ENCODE peak calls at places on chromosomes 4 and X, in nine cellular contexts. One of them, this sample, is unnamed. For H3K9me3, the result is how much of the 10 kb centered on the place peaks cover.

GRCh38 chrX:21612154-21612553 is 46.0 kb downstream of the KLHL34 start:
- DNase-seq in keratinocyte: no peak
- DNase-seq in MG63: no peak
- DNase-seq in CD4-positive, alpha-beta T cell: no peak
- DNase-seq in upper lobe of right lung: no peak
- DNase-seq in CD4-positive, CD25-positive, alpha-beta regulatory T cell: no peak
- DNase-seq in tibial nerve: no peak
- DNase-seq in naive thymus-derived CD4-positive, alpha-beta T cell: no peak
- DNase-seq in right lobe of liver: no peak
- DNase-seq in this sample: no peak

GRCh38 chrX:106168107-106168506 is at the start of gene PWWP3B:
- DNase-seq in keratinocyte: no peak
- DNase-seq in MG63: no peak
- DNase-seq in CD4-positive, alpha-beta T cell: no peak
- DNase-seq in upper lobe of right lung: peak
- DNase-seq in CD4-positive, CD25-positive, alpha-beta regulatory T cell: no peak
- DNase-seq in tibial nerve: peak
- DNase-seq in naive thymus-derived CD4-positive, alpha-beta T cell: no peak
- DNase-seq in right lobe of liver: peak
- DNase-seq in this sample: no peak

GRCh38 chr4:8538703-8539567 is 41.3 kb upstream of the GPR78 start:
- DNase-seq in keratinocyte: peak
- DNase-seq in MG63: peak
- DNase-seq in CD4-positive, alpha-beta T cell: no peak
- DNase-seq in upper lobe of right lung: peak
- DNase-seq in CD4-positive, CD25-positive, alpha-beta regulatory T cell: no peak
- DNase-seq in tibial nerve: no peak
- DNase-seq in naive thymus-derived CD4-positive, alpha-beta T cell: no peak
- DNase-seq in right lobe of liver: peak
- DNase-seq in this sample: no peak

GRCh38 chr4:123577507-123577906 is 180.9 kb downstream of the SPRY1 start:
- DNase-seq in keratinocyte: no peak
- DNase-seq in MG63: no peak
- DNase-seq in CD4-positive, alpha-beta T cell: no peak
- DNase-seq in upper lobe of right lung: no peak
- DNase-seq in CD4-positive, CD25-positive, alpha-beta regulatory T cell: no peak
- DNase-seq in tibial nerve: no peak
- DNase-seq in naive thymus-derived CD4-positive, alpha-beta T cell: no peak
- DNase-seq in right lobe of liver: no peak
- DNase-seq in this sample: no peak

GRCh38 chr4:40721730-40722171 is 28.0 kb upstream of the NSUN7 start:
- DNase-seq in keratinocyte: no peak
- DNase-seq in MG63: no peak
- DNase-seq in CD4-positive, alpha-beta T cell: no peak
- DNase-seq in upper lobe of right lung: no peak
- DNase-seq in CD4-positive, CD25-positive, alpha-beta regulatory T cell: no peak
- DNase-seq in tibial nerve: no peak
- DNase-seq in naive thymus-derived CD4-positive, alpha-beta T cell: no peak
- DNase-seq in right lobe of liver: no peak
- DNase-seq in this sample: no peak

GRCh38 chr4:54657556-54658313 is at the start of gene KIT:
- DNase-seq in keratinocyte: no peak
- DNase-seq in MG63: peak
- DNase-seq in CD4-positive, alpha-beta T cell: peak
- DNase-seq in upper lobe of right lung: peak
- DNase-seq in CD4-positive, CD25-positive, alpha-beta regulatory T cell: no peak
- DNase-seq in tibial nerve: no peak
- DNase-seq in naive thymus-derived CD4-positive, alpha-beta T cell: no peak
- DNase-seq in right lobe of liver: peak
- DNase-seq in this sample: no peak

GRCh38 chrX:66638591-66639500 is at the start of gene EDA2R:
- DNase-seq in keratinocyte: peak
- DNase-seq in MG63: peak
- DNase-seq in CD4-positive, alpha-beta T cell: peak
- DNase-seq in upper lobe of right lung: no peak
- DNase-seq in CD4-positive, CD25-positive, alpha-beta regulatory T cell: peak
- DNase-seq in tibial nerve: no peak
- DNase-seq in naive thymus-derived CD4-positive, alpha-beta T cell: peak
- DNase-seq in right lobe of liver: no peak
- DNase-seq in this sample: no peak

GRCh38 chr4:61549356-61549755 is 349.2 kb downstream of the ADGRL3 start:
- DNase-seq in keratinocyte: no peak
- DNase-seq in MG63: no peak
- DNase-seq in CD4-positive, alpha-beta T cell: no peak
- DNase-seq in upper lobe of right lung: no peak
- DNase-seq in CD4-positive, CD25-positive, alpha-beta regulatory T cell: no peak
- DNase-seq in tibial nerve: no peak
- DNase-seq in naive thymus-derived CD4-positive, alpha-beta T cell: no peak
- DNase-seq in right lobe of liver: no peak
- DNase-seq in this sample: no peak

GRCh38 chr4:159273126-159273438 is 170.2 kb downstream of the RAPGEF2 start:
- DNase-seq in keratinocyte: no peak
- DNase-seq in MG63: no peak
- DNase-seq in CD4-positive, alpha-beta T cell: no peak
- DNase-seq in upper lobe of right lung: no peak
- DNase-seq in CD4-positive, CD25-positive, alpha-beta regulatory T cell: no peak
- DNase-seq in tibial nerve: no peak
- DNase-seq in naive thymus-derived CD4-positive, alpha-beta T cell: no peak
- DNase-seq in right lobe of liver: no peak
- DNase-seq in this sample: no peak

GRCh38 chrX:52995974-52996304 is 37.6 kb upstream of the FAM156A start:
- DNase-seq in keratinocyte: no peak
- DNase-seq in MG63: no peak
- DNase-seq in CD4-positive, alpha-beta T cell: no peak
- DNase-seq in upper lobe of right lung: no peak
- DNase-seq in CD4-positive, CD25-positive, alpha-beta regulatory T cell: no peak
- DNase-seq in tibial nerve: no peak
- DNase-seq in naive thymus-derived CD4-positive, alpha-beta T cell: no peak
- DNase-seq in right lobe of liver: no peak
- DNase-seq in this sample: no peak

GRCh38 chr4:6461301-6462165 is 10.9 kb downstream of the PPP2R2C start:
- DNase-seq in keratinocyte: no peak
- DNase-seq in MG63: no peak
- DNase-seq in CD4-positive, alpha-beta T cell: no peak
- DNase-seq in upper lobe of right lung: peak
- DNase-seq in CD4-positive, CD25-positive, alpha-beta regulatory T cell: no peak
- DNase-seq in tibial nerve: no peak
- DNase-seq in naive thymus-derived CD4-positive, alpha-beta T cell: no peak
- DNase-seq in right lobe of liver: no peak
- DNase-seq in this sample: no peak

GRCh38 chr4:133148690-133149363 is at the start of gene PCDH10:
- DNase-seq in keratinocyte: no peak
- DNase-seq in MG63: peak
- DNase-seq in CD4-positive, alpha-beta T cell: no peak
- DNase-seq in upper lobe of right lung: peak
- DNase-seq in CD4-positive, CD25-positive, alpha-beta regulatory T cell: peak
- DNase-seq in tibial nerve: peak
- DNase-seq in naive thymus-derived CD4-positive, alpha-beta T cell: no peak
- DNase-seq in right lobe of liver: peak
- DNase-seq in this sample: no peak

GRCh38 chr4:30380404-30380998 is 339.7 kb upstream of the PCDH7 start:
- DNase-seq in keratinocyte: peak
- DNase-seq in MG63: peak
- DNase-seq in CD4-positive, alpha-beta T cell: no peak
- DNase-seq in upper lobe of right lung: no peak
- DNase-seq in CD4-positive, CD25-positive, alpha-beta regulatory T cell: peak
- DNase-seq in tibial nerve: no peak
- DNase-seq in naive thymus-derived CD4-positive, alpha-beta T cell: no peak
- DNase-seq in right lobe of liver: peak
- DNase-seq in this sample: no peak

GRCh38 chr4:8547912-8548730 is 32.1 kb upstream of the GPR78 start:
- DNase-seq in keratinocyte: peak
- DNase-seq in MG63: no peak
- DNase-seq in CD4-positive, alpha-beta T cell: no peak
- DNase-seq in upper lobe of right lung: peak
- DNase-seq in CD4-positive, CD25-positive, alpha-beta regulatory T cell: no peak
- DNase-seq in tibial nerve: no peak
- DNase-seq in naive thymus-derived CD4-positive, alpha-beta T cell: no peak
- DNase-seq in right lobe of liver: no peak
- DNase-seq in this sample: no peak

GRCh38 chr4:86974481-86975050 is 39.8 kb downstream of the AFF1 start:
- DNase-seq in keratinocyte: no peak
- DNase-seq in MG63: no peak
- DNase-seq in CD4-positive, alpha-beta T cell: no peak
- DNase-seq in upper lobe of right lung: no peak
- DNase-seq in CD4-positive, CD25-positive, alpha-beta regulatory T cell: peak
- DNase-seq in tibial nerve: no peak
- DNase-seq in naive thymus-derived CD4-positive, alpha-beta T cell: no peak
- DNase-seq in right lobe of liver: no peak
- DNase-seq in this sample: no peak

GRCh38 chr4:8310306-8310705 is 40.8 kb downstream of the HTRA3 start:
- DNase-seq in keratinocyte: no peak
- DNase-seq in MG63: no peak
- DNase-seq in CD4-positive, alpha-beta T cell: no peak
- DNase-seq in upper lobe of right lung: peak
- DNase-seq in CD4-positive, CD25-positive, alpha-beta regulatory T cell: no peak
- DNase-seq in tibial nerve: no peak
- DNase-seq in naive thymus-derived CD4-positive, alpha-beta T cell: no peak
- DNase-seq in right lobe of liver: no peak
- DNase-seq in this sample: no peak

GRCh38 chr4:127846061-127846460 is 34.6 kb upstream of the PLK4 start:
- DNase-seq in keratinocyte: no peak
- DNase-seq in MG63: no peak
- DNase-seq in CD4-positive, alpha-beta T cell: no peak
- DNase-seq in upper lobe of right lung: no peak
- DNase-seq in CD4-positive, CD25-positive, alpha-beta regulatory T cell: no peak
- DNase-seq in tibial nerve: no peak
- DNase-seq in naive thymus-derived CD4-positive, alpha-beta T cell: no peak
- DNase-seq in right lobe of liver: no peak
- DNase-seq in this sample: no peak

GRCh38 chr4:174946246-174946645 is 28.1 kb downstream of the ADAM29 start:
- DNase-seq in keratinocyte: no peak
- DNase-seq in MG63: no peak
- DNase-seq in CD4-positive, alpha-beta T cell: no peak
- DNase-seq in upper lobe of right lung: no peak
- DNase-seq in CD4-positive, CD25-positive, alpha-beta regulatory T cell: no peak
- DNase-seq in tibial nerve: no peak
- DNase-seq in naive thymus-derived CD4-positive, alpha-beta T cell: no peak
- DNase-seq in right lobe of liver: no peak
- DNase-seq in this sample: no peak

GRCh38 chr4:174948826-174949225 is 30.7 kb downstream of the ADAM29 start:
- DNase-seq in keratinocyte: no peak
- DNase-seq in MG63: no peak
- DNase-seq in CD4-positive, alpha-beta T cell: no peak
- DNase-seq in upper lobe of right lung: no peak
- DNase-seq in CD4-positive, CD25-positive, alpha-beta regulatory T cell: no peak
- DNase-seq in tibial nerve: no peak
- DNase-seq in naive thymus-derived CD4-positive, alpha-beta T cell: no peak
- DNase-seq in right lobe of liver: no peak
- DNase-seq in this sample: no peak
- H3K9me3 ChIP-seq in keratinocyte: under half
- H3K9me3 ChIP-seq in MG63: under half
- H3K9me3 ChIP-seq in CD4-positive, alpha-beta T cell: under half
- H3K9me3 ChIP-seq in upper lobe of right lung: under half
- H3K9me3 ChIP-seq in CD4-positive, CD25-positive, alpha-beta regulatory T cell: under half
- H3K9me3 ChIP-seq in tibial nerve: under half
- H3K9me3 ChIP-seq in naive thymus-derived CD4-positive, alpha-beta T cell: under half
- H3K9me3 ChIP-seq in right lobe of liver: under half
- H3K9me3 ChIP-seq in this sample: under half

GRCh38 chrX:11591712-11592351 is 73.9 kb downstream of the ARHGAP6 start:
- DNase-seq in keratinocyte: no peak
- DNase-seq in MG63: no peak
- DNase-seq in CD4-positive, alpha-beta T cell: no peak
- DNase-seq in upper lobe of right lung: no peak
- DNase-seq in CD4-positive, CD25-positive, alpha-beta regulatory T cell: peak
- DNase-seq in tibial nerve: no peak
- DNase-seq in naive thymus-derived CD4-positive, alpha-beta T cell: no peak
- DNase-seq in right lobe of liver: no peak
- DNase-seq in this sample: no peak
- H3K9me3 ChIP-seq in keratinocyte: under half
- H3K9me3 ChIP-seq in MG63: under half
- H3K9me3 ChIP-seq in CD4-positive, alpha-beta T cell: under half
- H3K9me3 ChIP-seq in upper lobe of right lung: under half
- H3K9me3 ChIP-seq in CD4-positive, CD25-positive, alpha-beta regulatory T cell: under half
- H3K9me3 ChIP-seq in tibial nerve: under half
- H3K9me3 ChIP-seq in naive thymus-derived CD4-positive, alpha-beta T cell: under half
- H3K9me3 ChIP-seq in right lobe of liver: under half
- H3K9me3 ChIP-seq in this sample: under half

DNA sequence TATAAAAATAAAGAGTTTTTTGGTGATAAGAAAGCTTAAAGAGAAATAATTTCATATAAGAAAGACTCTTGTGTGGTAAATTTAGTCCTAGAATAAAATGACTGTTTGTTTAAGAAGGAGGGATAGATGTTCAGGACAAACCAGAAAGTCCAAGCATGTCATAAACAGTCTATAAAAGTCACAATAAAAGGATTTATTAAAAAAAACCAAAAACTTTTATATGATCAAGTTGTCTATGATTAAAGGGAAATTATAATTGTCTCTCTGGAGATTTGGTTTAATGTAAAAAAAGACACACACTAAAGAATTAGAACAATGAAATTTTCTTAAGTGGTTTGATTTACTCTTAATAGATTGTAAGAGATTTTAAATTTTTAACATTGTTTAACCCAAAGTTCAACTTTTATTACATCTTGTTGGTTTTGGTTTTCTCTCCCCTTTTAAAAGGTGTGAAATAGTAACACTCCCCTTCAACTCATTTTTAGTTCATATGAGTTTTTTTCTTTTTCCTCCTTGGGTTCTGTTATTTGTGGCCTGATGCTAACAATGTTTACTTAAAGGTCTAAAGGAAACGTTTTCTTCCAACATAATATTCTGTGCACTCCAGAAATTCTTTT is 89.7 kb downstream of the PDHA2 start:
- DNase-seq in keratinocyte: no peak
- DNase-seq in MG63: no peak
- DNase-seq in CD4-positive, alpha-beta T cell: no peak
- DNase-seq in upper lobe of right lung: no peak
- DNase-seq in CD4-positive, CD25-positive, alpha-beta regulatory T cell: no peak
- DNase-seq in tibial nerve: no peak
- DNase-seq in naive thymus-derived CD4-positive, alpha-beta T cell: no peak
- DNase-seq in right lobe of liver: no peak
- DNase-seq in this sample: no peak
- H3K9me3 ChIP-seq in keratinocyte: under half
- H3K9me3 ChIP-seq in MG63: under half
- H3K9me3 ChIP-seq in CD4-positive, alpha-beta T cell: under half
- H3K9me3 ChIP-seq in upper lobe of right lung: under half
- H3K9me3 ChIP-seq in CD4-positive, CD25-positive, alpha-beta regulatory T cell: under half
- H3K9me3 ChIP-seq in tibial nerve: under half
- H3K9me3 ChIP-seq in naive thymus-derived CD4-positive, alpha-beta T cell: under half
- H3K9me3 ChIP-seq in right lobe of liver: under half
- H3K9me3 ChIP-seq in this sample: under half

DNA sequence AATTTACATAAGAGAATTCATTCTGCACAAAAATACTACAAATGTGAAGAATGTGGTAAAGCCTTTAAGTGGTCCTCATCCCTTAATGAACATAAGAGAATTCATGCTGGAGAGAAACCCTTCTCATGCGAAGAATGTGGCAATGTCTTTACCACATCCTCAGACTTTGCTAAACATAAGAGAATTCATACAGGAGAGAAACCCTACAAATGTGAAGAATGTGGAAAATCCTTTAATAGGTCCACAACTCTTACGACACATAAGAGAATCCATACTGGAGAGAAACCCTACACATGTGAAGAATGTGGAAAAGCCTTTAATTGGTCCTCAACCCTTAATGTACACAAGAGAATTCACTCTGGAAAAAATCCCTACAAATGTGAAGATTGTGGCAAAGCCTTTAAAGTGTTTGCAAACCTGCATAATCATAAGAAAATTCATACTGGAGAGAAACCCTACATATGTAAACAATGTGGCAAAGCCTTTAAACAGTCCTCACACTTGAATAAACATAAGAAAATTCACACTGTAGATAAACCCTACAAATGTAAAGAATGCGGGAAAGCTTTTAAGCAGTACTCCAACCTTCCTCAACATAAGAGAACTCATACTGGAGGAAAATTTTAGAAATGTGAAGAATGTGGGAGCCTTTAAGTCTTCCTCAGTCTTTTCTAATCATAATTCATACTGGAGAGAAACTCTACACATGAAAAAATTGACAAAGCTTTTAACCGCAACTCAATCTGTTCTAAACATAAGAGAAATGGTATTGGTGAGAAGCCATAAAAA is 37.4 kb downstream of the ZNF718 start:
- DNase-seq in keratinocyte: no peak
- DNase-seq in MG63: no peak
- DNase-seq in CD4-positive, alpha-beta T cell: no peak
- DNase-seq in upper lobe of right lung: no peak
- DNase-seq in CD4-positive, CD25-positive, alpha-beta regulatory T cell: no peak
- DNase-seq in tibial nerve: no peak
- DNase-seq in naive thymus-derived CD4-positive, alpha-beta T cell: no peak
- DNase-seq in right lobe of liver: no peak
- DNase-seq in this sample: no peak
- H3K9me3 ChIP-seq in keratinocyte: under half
- H3K9me3 ChIP-seq in MG63: under half
- H3K9me3 ChIP-seq in CD4-positive, alpha-beta T cell: half or more
- H3K9me3 ChIP-seq in upper lobe of right lung: half or more
- H3K9me3 ChIP-seq in CD4-positive, CD25-positive, alpha-beta regulatory T cell: half or more
- H3K9me3 ChIP-seq in tibial nerve: half or more
- H3K9me3 ChIP-seq in naive thymus-derived CD4-positive, alpha-beta T cell: under half
- H3K9me3 ChIP-seq in right lobe of liver: half or more
- H3K9me3 ChIP-seq in this sample: under half